ENCODE peak calls at places on chromosomes 16 and 17, in four cellular contexts. Y is GM06990, O is cardiac muscle cell, M is GM12865. U is an unnamed sample.

GRCh38 chr16:31568577-31569359 is 41.1 kb downstream of the AHSP start:
- DNase-seq in Y (no peak), O (peak; percentile 10), M (no peak), U (no peak)

GRCh38 chr16:17171250-17172143 is 299.3 kb downstream of the XYLT1 start:
- DNase-seq in Y (no peak), O (no peak), M (no peak), U (peak; percentile 63)

GRCh38 chr17:49359990-49360795 is 1.9 kb downstream of the ZNF652 start:
- DNase-seq in Y (no peak), O (no peak), M (peak; percentile 35), U (no peak)

GRCh38 chr17:2982854-2983636 is 80.4 kb downstream of the OR1D5 start:
- DNase-seq in Y (no peak), O (no peak), M (no peak), U (peak; percentile 92)

GRCh38 chr17:80615311-80615710 is 70.7 kb downstream of the RPTOR start:
- DNase-seq in Y (no peak), O (no peak), M (no peak), U (no peak)

GRCh38 chr16:24036614-24037013 is 200.8 kb downstream of the PRKCB start:
- DNase-seq in Y (no peak), O (peak; percentile 65), M (peak; percentile 52), U (peak; percentile 54)

GRCh38 chr16:29675811-29676643 is 3.0 kb upstream of the QPRT start:
- DNase-seq in Y (no peak), O (peak; percentile 56), M (peak; percentile 57), U (peak; percentile 75)

GRCh38 chr17:29292992-29293889 is 707 bp downstream of the NUFIP2 start:
- DNase-seq in Y (peak; percentile 68), O (peak; percentile 84), M (peak; percentile 70), U (peak; percentile 87)

GRCh38 chr17:34703533-34703932 is 124.2 kb downstream of the TMEM132E start:
- DNase-seq in Y (no peak), O (peak; percentile 92), M (peak; percentile 54), U (peak; percentile 71)

GRCh38 chr16:89011909-89012621 is 35.1 kb upstream of the CBFA2T3 start:
- DNase-seq in Y (no peak), O (no peak), M (no peak), U (no peak)

GRCh38 chr16:85168732-85169256 is 56.5 kb upstream of the CIBAR2 start:
- DNase-seq in Y (no peak), O (peak; percentile 74), M (no peak), U (peak; percentile 51)

GRCh38 chr17:66548158-66548557 is 245.7 kb downstream of the PRKCA start:
- DNase-seq in Y (no peak), O (no peak), M (no peak), U (no peak)

GRCh38 chr16:48350716-48351115 is 34.5 kb downstream of the SIAH1 start:
- DNase-seq in Y (no peak), O (no peak), M (no peak), U (no peak)

GRCh38 chr17:78872486-78872885 is 30.5 kb downstream of the CEP295NL start:
- DNase-seq in Y (no peak), O (no peak), M (no peak), U (no peak)

GRCh38 chr16:82668094-82668493 is 41.3 kb downstream of the CDH13 start:
- DNase-seq in Y (no peak), O (no peak), M (no peak), U (no peak)

GRCh38 chr17:79023886-79024771 is at the start of gene C1QTNF1:
- DNase-seq in Y (no peak), O (peak; percentile 68), M (peak; percentile 18), U (peak; percentile 23)

GRCh38 chr16:47342055-47342454 is 118.8 kb downstream of the ITFG1 start:
- DNase-seq in Y (no peak), O (no peak), M (no peak), U (no peak)

GRCh38 chr16:19884611-19885455 is at the start of gene GPRC5B:
- DNase-seq in Y (peak; percentile 34), O (peak; percentile 84), M (peak; percentile 17), U (peak; percentile 40)

GRCh38 chr16:31456988-31457360 is 2.3 kb upstream of the ARMC5 start:
- DNase-seq in Y (no peak), O (no peak), M (no peak), U (no peak)

GRCh38 chr17:64024781-64025731 is 4.6 kb upstream of the ICAM2 start:
- DNase-seq in Y (no peak), O (peak; percentile 3), M (no peak), U (no peak)

GRCh38 chr17:19534562-19535149 is 1.0 kb downstream of the SLC47A1 start:
- DNase-seq in Y (no peak), O (no peak), M (no peak), U (no peak)
- H3K4me3 ChIP-seq in Y (peak overlapping the region; percentile 48), O (peak overlapping the region; percentile 60), M (no peak overlapping the region), U (peak overlapping the region; percentile 14)

DNA sequence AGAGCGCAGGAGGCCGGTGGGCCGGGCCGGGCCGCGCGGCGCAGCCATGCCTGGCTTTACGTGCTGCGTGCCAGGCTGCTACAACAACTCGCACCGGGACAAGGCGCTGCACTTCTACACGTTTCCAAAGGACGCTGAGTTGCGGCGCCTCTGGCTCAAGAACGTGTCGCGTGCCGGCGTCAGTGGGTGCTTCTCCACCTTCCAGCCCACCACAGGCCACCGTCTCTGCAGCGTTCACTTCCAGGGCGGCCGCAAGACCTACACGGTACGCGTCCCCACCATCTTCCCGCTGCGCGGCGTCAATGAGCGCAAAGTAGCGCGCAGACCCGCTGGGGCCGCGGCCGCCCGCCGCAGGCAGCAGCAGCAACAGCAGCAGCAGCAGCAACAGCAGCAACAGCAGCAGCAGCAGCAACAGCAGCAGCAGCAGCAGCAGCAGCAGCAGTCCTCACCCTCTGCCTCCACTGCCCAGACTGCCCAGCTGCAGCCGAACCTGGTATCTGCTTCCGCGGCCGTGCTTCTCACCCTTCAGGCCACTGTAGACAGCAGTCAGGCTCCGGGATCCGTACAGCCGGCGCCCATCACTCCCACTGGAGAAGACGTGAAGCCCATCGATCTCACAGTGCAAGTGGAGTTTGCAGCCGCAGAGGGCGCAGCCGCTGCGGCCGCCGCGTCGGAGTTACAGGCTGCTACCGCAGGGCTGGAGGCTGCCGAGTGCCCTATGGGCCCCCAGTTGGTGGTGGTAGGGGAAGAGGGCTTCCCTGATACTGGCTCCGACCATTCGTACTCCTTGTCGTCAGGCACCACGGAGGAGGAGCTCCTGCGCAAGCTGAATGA is 606 bp downstream of the THAP11 start:
- DNase-seq in Y (peak; percentile 84), O (peak; percentile 59), M (peak; percentile 76), U (peak; percentile 82)
- TF ChIP-seq CTCF in Y (peak; percentile 41), O (peak; percentile 44), M (peak; percentile 35), U (peak; percentile 21)

GRCh38 chr17:77324227-77324626 is 183.5 kb downstream of the SEC14L1 start:
- DNase-seq in Y (no peak), O (no peak), M (no peak), U (no peak)

GRCh38 chr17:77327181-77327565 is 186.4 kb downstream of the SEC14L1 start:
- DNase-seq in Y (no peak), O (no peak), M (no peak), U (no peak)

GRCh38 chr17:77326636-77327035 is 185.9 kb downstream of the SEC14L1 start:
- DNase-seq in Y (no peak), O (no peak), M (no peak), U (no peak)

GRCh38 chr17:77325826-77326581 is 185.2 kb downstream of the SEC14L1 start:
- DNase-seq in Y (no peak), O (no peak), M (no peak), U (no peak)

GRCh38 chr17:77325537-77325825 is 184.7 kb downstream of the SEC14L1 start:
- DNase-seq in Y (no peak), O (no peak), M (peak; percentile 63), U (no peak)
- H3K4me3 ChIP-seq in Y (peak overlapping the region; percentile 5), O (no peak overlapping the region), M (peak overlapping the region; percentile 38), U (no peak overlapping the region)

GRCh38 chr16:67548265-67549126 is 13.8 kb upstream of the CTCF start:
- DNase-seq in Y (no peak), O (no peak), M (peak; percentile 68), U (peak; percentile 50)
- TF ChIP-seq CTCF in Y (no peak), O (no peak), M (no peak), U (no peak)

GRCh38 chr17:28174352-28175046 is 132.0 kb downstream of the NLK start:
- DNase-seq in Y (peak; percentile 9), O (peak; percentile 26), M (peak; percentile 26), U (peak; percentile 37)
- H3K4me3 ChIP-seq in Y (no peak overlapping the region), O (no peak overlapping the region), M (no peak overlapping the region), U (no peak overlapping the region)

GRCh38 chr17:20092973-20093626 is 83.9 kb downstream of the SPECC1 start:
- DNase-seq in Y (no peak), O (no peak), M (no peak), U (no peak)

GRCh38 chr17:20094777-20095176 is 85.6 kb downstream of the SPECC1 start:
- DNase-seq in Y (no peak), O (no peak), M (no peak), U (no peak)

GRCh38 chr17:20097362-20097761 is 88.2 kb downstream of the SPECC1 start:
- DNase-seq in Y (no peak), O (no peak), M (no peak), U (no peak)

GRCh38 chr17:20096430-20096829 is 87.3 kb downstream of the SPECC1 start:
- DNase-seq in Y (no peak), O (no peak), M (no peak), U (no peak)

GRCh38 chr17:20095366-20096080 is 86.4 kb downstream of the SPECC1 start:
- DNase-seq in Y (no peak), O (peak; percentile 77), M (no peak), U (peak; percentile 45)
- TF ChIP-seq CTCF in Y (no peak), O (peak; percentile 46), M (no peak), U (peak; percentile 24)

DNA sequence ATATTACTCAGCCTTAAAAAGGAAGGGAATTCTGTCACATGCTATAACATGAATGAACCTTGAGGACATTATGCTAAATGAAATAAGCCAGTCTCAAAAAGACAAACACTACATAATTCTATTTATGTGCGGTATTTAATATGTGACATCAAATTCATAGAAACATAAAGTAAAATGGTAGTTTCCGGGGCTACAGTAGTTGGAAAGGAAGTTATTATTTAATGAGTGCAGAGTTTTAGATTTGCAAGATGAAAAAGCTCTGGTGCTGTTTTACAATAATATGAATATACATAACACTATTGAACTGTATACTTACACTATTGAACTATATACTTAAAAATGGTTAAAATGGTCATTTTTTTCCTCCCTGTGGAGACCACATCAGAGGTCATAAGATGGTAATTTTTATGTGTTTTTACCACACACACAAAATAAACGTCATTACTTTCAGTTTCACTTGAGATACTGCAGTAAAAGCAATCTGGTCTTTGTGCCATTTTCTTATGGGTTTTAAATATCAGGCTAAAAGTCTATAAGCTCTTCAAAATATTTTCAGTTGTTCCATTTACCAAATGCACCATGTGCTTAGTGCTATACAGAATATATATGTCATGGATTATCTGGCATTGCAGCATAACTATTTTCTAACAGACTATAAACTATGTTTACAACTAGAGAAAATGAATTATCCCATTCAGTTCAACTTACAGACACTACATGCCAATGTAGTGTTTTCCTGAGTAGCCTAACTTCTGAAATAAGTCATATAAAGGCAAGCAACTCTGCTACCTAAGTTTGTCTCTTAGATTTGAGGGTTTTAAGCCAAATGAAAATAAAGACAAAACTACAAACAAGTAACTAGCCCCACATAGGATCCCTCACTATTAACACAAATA is 90.9 kb downstream of the SPAG9 start:
- DNase-seq in Y (peak; percentile 14), O (no peak), M (peak; percentile 41), U (peak; percentile 10)
- H3K4me3 ChIP-seq in Y (no peak overlapping the region), O (no peak overlapping the region), M (no peak overlapping the region), U (no peak overlapping the region)

GRCh38 chr17:75404739-75405364 is 626 bp downstream of the GRB2 start:
- DNase-seq in Y (peak; percentile 60), O (peak; percentile 61), M (peak; percentile 61), U (peak; percentile 58)
- TF ChIP-seq CTCF in Y (no peak), O (no peak), M (no peak), U (no peak)